ENCODE peak calls at places on chromosomes 6 and 20, in ten cellular contexts. V, M, A, N, S, F, R, Z, I and O are unnamed samples.

GRCh38 chr20:59818911-59819310 is 114.5 kb downstream of the SYCP2 start:
- DNase-seq in F (no peak), R (no peak), V (no peak), N (no peak), A (no peak), Z (no peak), S (no peak), M (no peak), I (no peak), O (peak; percentile 5)

GRCh38 chr6:27795697-27796494 is 116.3 kb downstream of the OR2B2 start:
- DNase-seq in F (peak; percentile 94), A (peak; percentile 99), R (peak; percentile 93), M (peak; percentile 89), Z (peak; percentile 95), I (peak; percentile 74), N (peak; percentile 88), S (peak; percentile 90), V (peak; percentile 88), O (no peak)

GRCh38 chr6:19731286-19731685 is 105.9 kb upstream of the ID4 start:
- DNase-seq in R (no peak), I (no peak), M (no peak), V (no peak), A (peak; percentile 87), S (peak; percentile 38), N (no peak), Z (no peak), F (no peak), O (no peak)

GRCh38 chr6:43457643-43458042 is 2.3 kb upstream of the DLK2 start:
- DNase-seq in F (peak; percentile 11), S (no peak), A (peak; percentile 41), I (no peak), N (no peak), M (no peak), R (no peak), V (no peak), Z (no peak), O (no peak)

GRCh38 chr20:31821427-31821826 is 2.3 kb downstream of the MYLK2 start:
- DNase-seq in Z (no peak), S (no peak), N (no peak), R (no peak), I (no peak), A (no peak), V (no peak), F (no peak), M (no peak), O (no peak)

GRCh38 chr6:27295301-27296079 is 16.6 kb downstream of the POM121L2 start:
- DNase-seq in N (no peak), M (no peak), V (no peak), A (peak; percentile 88), R (peak; percentile 55), F (peak; percentile 74), I (peak; percentile 65), Z (peak; percentile 37), S (peak; percentile 90), O (peak; percentile 71)

GRCh38 chr6:110618591-110619267 is 142.3 kb upstream of the SLC22A16 start:
- DNase-seq in Z (peak; percentile 56), N (peak; percentile 11), R (peak; percentile 49), V (peak; percentile 6), A (peak; percentile 57), I (no peak), M (no peak), S (peak; percentile 3), F (peak; percentile 45), O (no peak)

GRCh38 chr6:31462026-31462963 is 35.6 kb upstream of the MICB start:
- DNase-seq in N (no peak), R (no peak), A (peak; percentile 39), I (no peak), S (no peak), M (no peak), F (no peak), Z (peak; percentile 6), V (peak; percentile 18), O (no peak)

DNA sequence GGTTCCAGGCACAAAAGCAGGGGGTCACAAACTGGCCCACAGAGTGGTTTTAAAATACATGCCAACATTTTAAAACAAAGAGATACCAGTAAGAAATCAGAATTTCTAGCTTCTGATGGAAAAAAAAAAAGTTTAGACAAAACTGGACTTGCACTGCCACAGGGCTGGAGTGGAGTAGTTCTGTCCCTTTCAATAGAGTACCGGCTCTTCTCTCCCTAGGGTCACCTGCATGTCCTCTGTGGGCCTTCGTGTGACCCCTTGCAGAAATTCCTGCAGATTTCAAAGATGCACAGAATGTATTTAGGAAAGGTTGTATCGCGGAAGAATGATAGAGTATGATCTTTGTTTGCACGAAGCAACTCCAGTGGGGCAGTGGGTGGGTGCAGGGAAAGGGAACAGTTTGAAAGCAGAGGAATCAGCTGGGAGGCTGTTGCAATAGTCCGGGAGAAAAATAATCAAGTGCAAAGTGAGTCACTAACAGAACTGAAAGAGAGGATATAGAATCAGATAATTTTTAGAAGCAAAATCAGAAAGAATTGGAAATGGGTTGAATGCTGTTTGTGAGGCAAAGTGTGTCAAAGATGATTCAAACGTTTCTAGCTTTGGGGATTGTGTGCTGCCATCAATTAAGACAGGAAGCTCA is 97.3 kb upstream of the STXBP5 start:
- DNase-seq in N (no peak), F (peak; percentile 8), V (no peak), R (no peak), A (no peak), I (no peak), S (no peak), Z (no peak), M (no peak), O (no peak)
- H2AFZ ChIP-seq in N (no peak overlapping the region), F (no peak overlapping the region), V (peak overlapping the region; percentile 35), R (no peak overlapping the region), A (no peak overlapping the region), I (peak overlapping the region; percentile 75), S (no peak overlapping the region), Z (no peak overlapping the region), M (no peak overlapping the region), O (no peak overlapping the region)

DNA sequence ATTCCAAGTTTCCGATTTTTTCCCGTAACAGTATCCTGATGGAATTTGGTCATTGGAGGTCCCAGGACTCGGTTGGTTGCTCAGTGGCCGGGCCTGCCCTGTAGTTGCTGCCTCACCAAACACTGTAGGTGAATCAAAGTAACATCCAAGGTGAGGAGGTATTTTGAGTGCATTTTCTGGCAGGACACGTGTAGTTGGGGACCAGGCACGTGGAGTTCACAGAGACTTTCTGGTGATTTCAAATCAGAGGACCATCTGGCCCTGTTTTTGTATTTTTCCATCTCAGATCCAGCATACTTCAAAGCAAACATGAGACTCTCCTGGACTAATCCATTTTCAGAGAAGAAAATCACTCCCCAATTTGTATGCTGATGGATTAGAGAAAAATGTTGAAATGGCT is 9.9 kb upstream of the DTD1 start:
- DNase-seq in I (no peak), F (no peak), N (no peak), V (no peak), M (no peak), R (no peak), Z (no peak), A (no peak), S (no peak), O (no peak)
- H2AFZ ChIP-seq in I (no peak overlapping the region), F (no peak overlapping the region), N (no peak overlapping the region), V (no peak overlapping the region), M (no peak overlapping the region), R (no peak overlapping the region), Z (no peak overlapping the region), A (no peak overlapping the region), S (no peak overlapping the region), O (no peak overlapping the region)

DNA sequence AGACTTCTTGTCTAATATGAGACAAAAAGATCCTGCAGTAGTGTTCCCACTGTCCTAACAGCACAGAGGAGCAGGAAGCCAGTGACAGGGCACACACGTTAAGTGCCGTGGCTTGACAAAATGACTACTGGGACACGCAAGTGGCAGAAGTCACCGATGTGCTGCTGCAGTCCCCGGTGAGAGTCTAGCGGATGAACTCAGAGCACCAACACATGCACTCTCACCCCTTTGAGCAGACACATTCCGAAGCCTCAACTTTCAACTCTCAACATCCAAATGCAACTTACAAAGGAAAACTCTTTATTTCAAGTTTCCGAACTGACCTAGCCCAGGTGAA is 894 bp downstream of the LAMA4 start:
- DNase-seq in F (no peak), N (no peak), Z (no peak), R (no peak), V (no peak), S (no peak), I (no peak), M (no peak), A (peak; percentile 3), O (no peak)
- H2AFZ ChIP-seq in F (peak overlapping the region; percentile 53), N (no peak overlapping the region), Z (no peak overlapping the region), R (no peak overlapping the region), V (peak overlapping the region; percentile 99), S (peak overlapping the region; percentile 10), I (no peak overlapping the region), M (no peak overlapping the region), A (peak overlapping the region; percentile 91), O (no peak overlapping the region)

DNA sequence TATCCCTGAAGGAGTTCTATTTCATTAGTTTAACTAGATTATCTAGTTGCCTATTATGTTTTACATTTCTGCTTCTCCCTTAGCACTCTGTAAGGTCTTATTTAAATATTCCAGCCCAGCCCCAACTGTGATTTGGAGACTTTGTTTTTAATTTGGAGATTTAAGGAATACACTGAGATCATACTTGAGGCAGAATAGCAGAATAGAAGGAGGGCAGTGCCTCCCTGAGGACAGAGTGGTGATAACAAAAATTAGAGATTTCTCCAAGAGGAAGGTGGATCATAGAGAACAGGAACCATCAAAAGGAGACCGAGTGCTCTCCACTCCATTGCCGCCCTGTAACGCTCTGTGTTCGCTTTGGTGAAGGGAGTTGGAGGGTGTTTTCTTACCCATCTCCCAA is 14.8 kb upstream of the CD164 start:
- DNase-seq in R (no peak), N (no peak), Z (peak; percentile 35), M (no peak), A (peak; percentile 46), F (no peak), V (no peak), I (peak; percentile 27), S (no peak), O (no peak)
- H2AFZ ChIP-seq in R (no peak overlapping the region), N (no peak overlapping the region), Z (no peak overlapping the region), M (no peak overlapping the region), A (peak overlapping the region; percentile 16), F (no peak overlapping the region), V (no peak overlapping the region), I (peak overlapping the region; percentile 73), S (no peak overlapping the region), O (no peak overlapping the region)